ENCODE peak calls at places on chromosome 6, in nine cellular contexts. G is uterus, D is Karpas-422, Z is kidney epithelial cell, P is thyroid gland, I is neural progenitor cell, O is astrocyte of the cerebellum, C is HL-60, Q is endothelial cell of umbilical vein. X is an unnamed sample.

GRCh38 chr6:23413327-23414203 is 712.5 kb upstream of the NRSN1 start:
- DNase-seq in G (no peak), D (no peak), Z (peak; percentile 1), P (no peak), I (no peak), O (no peak), C (no peak), Q (no peak), X (no peak)

GRCh38 chr6:14452567-14453527 is 335.3 kb downstream of the CD83 start:
- DNase-seq in G (no peak), D (no peak), Z (no peak), P (no peak), I (no peak), O (no peak), C (peak; percentile 16), Q (no peak), X (no peak)

GRCh38 chr6:71309666-71310065 is 21.1 kb downstream of the OGFRL1 start:
- DNase-seq in G (no peak), D (no peak), Z (no peak), P (no peak), I (no peak), O (no peak), C (no peak), Q (no peak), X (no peak)

GRCh38 chr6:105920071-105920470 is 166.1 kb upstream of the PRDM1 start:
- DNase-seq in G (no peak), D (no peak), Z (peak; percentile 23), P (no peak), I (no peak), O (no peak), C (no peak), Q (no peak), X (no peak)

GRCh38 chr6:128168244-128168643 is 267.4 kb upstream of the THEMIS start:
- DNase-seq in G (no peak), D (no peak), Z (no peak), P (no peak), I (no peak), O (no peak), C (no peak), Q (no peak), X (no peak)

GRCh38 chr6:170178561-170179477 is 112.1 kb downstream of the DLL1 start:
- DNase-seq in G (peak; percentile 17), D (peak; percentile 23), Z (no peak), P (no peak), I (no peak), O (no peak), C (no peak), Q (peak; percentile 76), X (peak; percentile 56)

GRCh38 chr6:20563377-20563776 is 29.1 kb downstream of the CDKAL1 start:
- DNase-seq in G (no peak), D (no peak), Z (no peak), P (no peak), I (no peak), O (no peak), C (no peak), Q (no peak), X (no peak)

GRCh38 chr6:110404602-110405001 is 10.8 kb downstream of the DDO start:
- DNase-seq in G (no peak), D (no peak), Z (no peak), P (no peak), I (no peak), O (no peak), C (no peak), Q (no peak), X (no peak)

GRCh38 chr6:152161501-152161900 is 354.0 kb downstream of the ESR1 start:
- DNase-seq in G (no peak), D (no peak), Z (peak; percentile 14), P (no peak), I (no peak), O (peak; percentile 57), C (no peak), Q (peak; percentile 65), X (no peak)

GRCh38 chr6:44229376-44230033 is 6.1 kb downstream of the SLC29A1 start:
- DNase-seq in G (no peak), D (no peak), Z (no peak), P (no peak), I (no peak), O (no peak), C (no peak), Q (no peak), X (peak; percentile 22)

GRCh38 chr6:76885861-76886301 is 577.4 kb downstream of the HTR1B start:
- DNase-seq in G (no peak), D (no peak), Z (no peak), P (no peak), I (no peak), O (no peak), C (no peak), Q (no peak), X (no peak)

GRCh38 chr6:100467144-100468012 is 2.7 kb upstream of the SIM1 start:
- DNase-seq in G (no peak), D (no peak), Z (no peak), P (no peak), I (peak; percentile 46), O (no peak), C (no peak), Q (no peak), X (peak; percentile 74)

GRCh38 chr6:40426341-40427066 is 160.7 kb downstream of the LRFN2 start:
- DNase-seq in G (no peak), D (no peak), Z (no peak), P (no peak), I (no peak), O (no peak), C (no peak), Q (no peak), X (no peak)

GRCh38 chr6:16583151-16583762 is 178.0 kb downstream of the ATXN1 start:
- DNase-seq in G (no peak), D (no peak), Z (no peak), P (no peak), I (no peak), O (no peak), C (no peak), Q (no peak), X (no peak)

GRCh38 chr6:53483423-53484353 is 61.2 kb downstream of the GCLC start:
- DNase-seq in G (peak; percentile 31), D (peak; percentile 78), Z (no peak), P (peak; percentile 39), I (no peak), O (no peak), C (no peak), Q (peak; percentile 33), X (no peak)

GRCh38 chr6:74931567-74931966 is 274.3 kb downstream of the COL12A1 start:
- DNase-seq in G (no peak), D (no peak), Z (no peak), P (no peak), I (no peak), O (peak; percentile 76), C (no peak), Q (no peak), X (no peak)

GRCh38 chr6:118080547-118080946 is 173.5 kb downstream of the SLC35F1 start:
- DNase-seq in G (no peak), D (no peak), Z (no peak), P (no peak), I (peak; percentile 35), O (no peak), C (no peak), Q (no peak), X (peak; percentile 11)

GRCh38 chr6:105648276-105648675 is 245.4 kb upstream of the PREP start:
- DNase-seq in G (no peak), D (peak; percentile 9), Z (no peak), P (no peak), I (peak; percentile 27), O (no peak), C (no peak), Q (no peak), X (no peak)

GRCh38 chr6:46486186-46486585 is 5.1 kb downstream of the RCAN2 start:
- DNase-seq in G (no peak), D (no peak), Z (no peak), P (no peak), I (no peak), O (no peak), C (no peak), Q (peak; percentile 2), X (no peak)

GRCh38 chr6:152983637-152984386 is 971 bp upstream of the FBXO5 start:
- DNase-seq in G (peak; percentile 95), D (peak; percentile 88), Z (no peak), P (peak; percentile 95), I (peak; percentile 47), O (peak; percentile 49), C (peak; percentile 84), Q (peak; percentile 69), X (peak; percentile 23)

GRCh38 chr6:345747-346388 is 45.7 kb upstream of the IRF4 start:
- DNase-seq in G (peak; percentile 60), D (no peak), Z (no peak), P (no peak), I (no peak), O (no peak), C (no peak), Q (no peak), X (no peak)

GRCh38 chr6:72218125-72218524 is 331.8 kb downstream of the RIMS1 start:
- DNase-seq in G (no peak), D (peak; percentile 73), Z (peak; percentile 4), P (peak; percentile 42), I (peak; percentile 81), O (peak; percentile 3), C (no peak), Q (peak; percentile 32), X (peak; percentile 38)

GRCh38 chr6:42042108-42042507 is 8.2 kb upstream of the TAF8 start:
- DNase-seq in G (no peak), D (no peak), Z (no peak), P (no peak), I (no peak), O (no peak), C (no peak), Q (no peak), X (no peak)
- H3K4me3 ChIP-seq in G (no peak overlapping the region), D (no peak overlapping the region), Z (no peak overlapping the region), P (no peak overlapping the region), I (no peak overlapping the region), O (no peak overlapping the region), C (no peak overlapping the region), Q (no peak overlapping the region), X (no peak overlapping the region)

GRCh38 chr6:79949235-79949634 is 1.9 kb upstream of the ELOVL4 start:
- DNase-seq in G (peak; percentile 33), D (peak; percentile 93), Z (peak; percentile 52), P (peak; percentile 53), I (peak; percentile 92), O (peak; percentile 62), C (peak; percentile 29), Q (peak; percentile 53), X (peak; percentile 24)
- H3K4me3 ChIP-seq in G (no peak overlapping the region), D (peak overlapping the region; percentile 37), Z (no peak overlapping the region), P (no peak overlapping the region), I (no peak overlapping the region), O (no peak overlapping the region), C (no peak overlapping the region), Q (no peak overlapping the region), X (no peak overlapping the region)

GRCh38 chr6:35214869-35215664 is 1.3 kb downstream of the SCUBE3 start:
- DNase-seq in G (no peak), D (no peak), Z (no peak), P (peak; percentile 54), I (peak; percentile 43), O (no peak), C (no peak), Q (no peak), X (peak; percentile 75)
- H3K4me3 ChIP-seq in G (peak overlapping the region; percentile 35), D (no peak overlapping the region), Z (peak overlapping the region; percentile 43), P (peak overlapping the region; percentile 57), I (peak overlapping the region; percentile 73), O (peak overlapping the region; percentile 45), C (no peak overlapping the region), Q (no peak overlapping the region), X (peak overlapping the region; percentile 55)

GRCh38 chr6:31615748-31616147 is 714 bp downstream of the AIF1 start:
- DNase-seq in G (no peak), D (peak; percentile 41), Z (no peak), P (no peak), I (no peak), O (no peak), C (peak; percentile 79), Q (no peak), X (no peak)
- H3K4me3 ChIP-seq in G (no peak overlapping the region), D (no peak overlapping the region), Z (no peak overlapping the region), P (no peak overlapping the region), I (no peak overlapping the region), O (no peak overlapping the region), C (peak overlapping the region; percentile 54), Q (no peak overlapping the region), X (no peak overlapping the region)